ENCODE peak calls at places on chromosomes 11 and 22, in seven cellular contexts. Q is cardiac fibroblast, E is NCI-H187, D is body of pancreas, C is astrocyte of the spinal cord, V is AG09319, W is aorta. A is an unnamed sample.

GRCh38 chr11:74683941-74684481 is 47.2 kb downstream of the CHRDL2 start:
- DNase-seq in Q (peak), E (no peak), D (no peak), C (no peak), V (no peak), W (peak), A (no peak)

GRCh38 chr11:114226283-114226859 is 69.8 kb upstream of the NNMT start:
- DNase-seq in Q (no peak), E (no peak), D (no peak), C (no peak), V (no peak), W (no peak), A (no peak)

GRCh38 chr11:2529636-2530035 is 84.8 kb downstream of the KCNQ1 start:
- DNase-seq in Q (no peak), E (no peak), D (no peak), C (no peak), V (no peak), W (peak), A (no peak)

GRCh38 chr22:44624689-44625420 is 77.1 kb upstream of the PRR5 start:
- DNase-seq in Q (no peak), E (no peak), D (no peak), C (no peak), V (no peak), W (peak), A (no peak)

GRCh38 chr11:118051136-118051610 is 25.7 kb upstream of the TMPRSS4 start:
- DNase-seq in Q (no peak), E (no peak), D (no peak), C (no peak), V (no peak), W (no peak), A (no peak)

GRCh38 chr11:113263458-113264095 is 50.8 kb upstream of the TTC12 start:
- DNase-seq in Q (no peak), E (no peak), D (no peak), C (no peak), V (no peak), W (no peak), A (no peak)

GRCh38 chr22:19641983-19642451 is 72.3 kb upstream of the SEPTIN5 start:
- DNase-seq in Q (no peak), E (no peak), D (no peak), C (no peak), V (no peak), W (peak), A (no peak)

GRCh38 chr22:43014062-43014875 is 680 bp downstream of the PACSIN2 start:
- DNase-seq in Q (no peak), E (no peak), D (peak), C (no peak), V (no peak), W (peak), A (peak)

GRCh38 chr11:108135845-108136599 is 14.7 kb downstream of the ACAT1 start:
- DNase-seq in Q (peak), E (no peak), D (no peak), C (peak), V (no peak), W (no peak), A (no peak)

GRCh38 chr22:29108137-29108536 is 35.3 kb downstream of the KREMEN1 start:
- DNase-seq in Q (peak), E (no peak), D (no peak), C (no peak), V (no peak), W (no peak), A (no peak)